ENCODE peak calls at places on chromosomes 5 and 9, in four cellular contexts. J is CD8-positive, alpha-beta T cell; H is mesendoderm; M is body of pancreas. O is an unnamed sample. For H3K4me1, the result is how much of the 10 kb centered on the place peaks cover.

GRCh38 chr5:123964916-123965315 is 452.9 kb downstream of the CSNK1G3 start:
- DNase-seq in J (no peak), H (no peak), M (no peak), O (no peak)

GRCh38 chr5:53874409-53874808 is 314.0 kb downstream of the NDUFS4 start:
- DNase-seq in J (no peak), H (peak), M (no peak), O (no peak)

GRCh38 chr9:125161284-125161918 is 18.1 kb upstream of the SCAI start:
- DNase-seq in J (no peak), H (no peak), M (no peak), O (no peak)

GRCh38 chr5:42360061-42360460 is 63.2 kb upstream of the GHR start:
- DNase-seq in J (no peak), H (no peak), M (no peak), O (no peak)

GRCh38 chr9:33223696-33224095 is 16.3 kb upstream of the SPINK4 start:
- DNase-seq in J (no peak), H (peak), M (no peak), O (no peak)

GRCh38 chr5:62043289-62044274 is 262.4 kb upstream of the KIF2A start:
- DNase-seq in J (no peak), H (peak), M (no peak), O (no peak)

GRCh38 chr5:43661102-43661501 is 58.1 kb downstream of the NNT start:
- DNase-seq in J (no peak), H (peak), M (peak), O (peak)

GRCh38 chr5:176803943-176804498 is 6.3 kb upstream of the UNC5A start:
- DNase-seq in J (no peak), H (peak), M (no peak), O (no peak)

GRCh38 chr5:10513501-10514442 is 50.1 kb upstream of the ANKRD33B start:
- DNase-seq in J (no peak), H (peak), M (no peak), O (no peak)

GRCh38 chr9:138049779-138050471 is 172.3 kb downstream of the CACNA1B start:
- DNase-seq in J (no peak), H (no peak), M (no peak), O (no peak)

GRCh38 chr9:105912157-105912867 is 218.0 kb downstream of the TMEM38B start:
- DNase-seq in J (no peak), H (no peak), M (no peak), O (no peak)

GRCh38 chr9:68870049-68870448 is 143.9 kb downstream of the PRKACG start:
- DNase-seq in J (no peak), H (no peak), M (no peak), O (no peak)

GRCh38 chr5:41526699-41527098 is 16.3 kb upstream of the PLCXD3 start:
- DNase-seq in J (no peak), H (peak), M (no peak), O (no peak)

GRCh38 chr9:33222031-33222430 is 17.9 kb upstream of the SPINK4 start:
- DNase-seq in J (no peak), H (no peak), M (no peak), O (no peak)

GRCh38 chr5:126615286-126615685 is 14.5 kb downstream of the PHAX start:
- DNase-seq in J (no peak), H (no peak), M (no peak), O (no peak)

GRCh38 chr9:76136986-76137385 is 246.5 kb downstream of the PCSK5 start:
- DNase-seq in J (no peak), H (peak), M (no peak), O (no peak)

GRCh38 chr5:180670586-180671359 is 21.4 kb upstream of the FLT4 start:
- DNase-seq in J (peak), H (peak), M (peak), O (peak)

GRCh38 chr9:95008151-95008771 is 281.8 kb downstream of the AOPEP start:
- DNase-seq in J (no peak), H (peak), M (no peak), O (peak)
- H3K4me1 ChIP-seq in J (under half), H (under half), M (under half), O (under half)

GRCh38 chr5:139664273-139664693 is 16.1 kb downstream of the CXXC5 start:
- DNase-seq in J (no peak), H (no peak), M (peak), O (no peak)

GRCh38 chr5:139664727-139665351 is 16.7 kb downstream of the CXXC5 start:
- DNase-seq in J (no peak), H (no peak), M (peak), O (peak)

GRCh38 chr5:139667001-139667729 is 19.0 kb downstream of the CXXC5 start:
- DNase-seq in J (no peak), H (no peak), M (no peak), O (no peak)

GRCh38 chr5:139666551-139666950 is 18.4 kb downstream of the CXXC5 start:
- DNase-seq in J (no peak), H (no peak), M (no peak), O (no peak)

GRCh38 chr5:139665626-139666025 is 17.5 kb downstream of the CXXC5 start:
- DNase-seq in J (no peak), H (no peak), M (no peak), O (no peak)
- H3K4me1 ChIP-seq in J (under half), H (under half), M (half or more), O (half or more)

GRCh38 chr5:73369283-73369682 is 79.3 kb downstream of the FOXD1 start:
- DNase-seq in J (no peak), H (no peak), M (no peak), O (no peak)

GRCh38 chr5:73365301-73365853 is 83.2 kb downstream of the FOXD1 start:
- DNase-seq in J (no peak), H (no peak), M (no peak), O (no peak)

GRCh38 chr5:73370076-73370475 is 78.5 kb downstream of the FOXD1 start:
- DNase-seq in J (no peak), H (no peak), M (no peak), O (no peak)

GRCh38 chr5:73365990-73366667 is 82.4 kb downstream of the FOXD1 start:
- DNase-seq in J (no peak), H (no peak), M (no peak), O (no peak)

GRCh38 chr5:73367650-73368049 is 80.9 kb downstream of the FOXD1 start:
- DNase-seq in J (no peak), H (no peak), M (no peak), O (no peak)
- H3K4me1 ChIP-seq in J (under half), H (under half), M (under half), O (under half)

GRCh38 chr9:128908372-128908771 is 12.4 kb upstream of the PHYHD1 start:
- DNase-seq in J (no peak), H (no peak), M (no peak), O (no peak)

GRCh38 chr9:128910906-128911305 is 9.9 kb upstream of the PHYHD1 start:
- DNase-seq in J (no peak), H (no peak), M (no peak), O (no peak)

GRCh38 chr9:128912270-128912853 is 8.4 kb upstream of the PHYHD1 start:
- DNase-seq in J (no peak), H (peak), M (no peak), O (no peak)

GRCh38 chr9:128911529-128912035 is 9.2 kb upstream of the PHYHD1 start:
- DNase-seq in J (no peak), H (peak), M (peak), O (peak)

GRCh38 chr9:128909859-128910258 is 10.9 kb upstream of the PHYHD1 start:
- DNase-seq in J (no peak), H (no peak), M (no peak), O (no peak)
- H3K4me1 ChIP-seq in J (half or more), H (under half), M (under half), O (under half)

DNA sequence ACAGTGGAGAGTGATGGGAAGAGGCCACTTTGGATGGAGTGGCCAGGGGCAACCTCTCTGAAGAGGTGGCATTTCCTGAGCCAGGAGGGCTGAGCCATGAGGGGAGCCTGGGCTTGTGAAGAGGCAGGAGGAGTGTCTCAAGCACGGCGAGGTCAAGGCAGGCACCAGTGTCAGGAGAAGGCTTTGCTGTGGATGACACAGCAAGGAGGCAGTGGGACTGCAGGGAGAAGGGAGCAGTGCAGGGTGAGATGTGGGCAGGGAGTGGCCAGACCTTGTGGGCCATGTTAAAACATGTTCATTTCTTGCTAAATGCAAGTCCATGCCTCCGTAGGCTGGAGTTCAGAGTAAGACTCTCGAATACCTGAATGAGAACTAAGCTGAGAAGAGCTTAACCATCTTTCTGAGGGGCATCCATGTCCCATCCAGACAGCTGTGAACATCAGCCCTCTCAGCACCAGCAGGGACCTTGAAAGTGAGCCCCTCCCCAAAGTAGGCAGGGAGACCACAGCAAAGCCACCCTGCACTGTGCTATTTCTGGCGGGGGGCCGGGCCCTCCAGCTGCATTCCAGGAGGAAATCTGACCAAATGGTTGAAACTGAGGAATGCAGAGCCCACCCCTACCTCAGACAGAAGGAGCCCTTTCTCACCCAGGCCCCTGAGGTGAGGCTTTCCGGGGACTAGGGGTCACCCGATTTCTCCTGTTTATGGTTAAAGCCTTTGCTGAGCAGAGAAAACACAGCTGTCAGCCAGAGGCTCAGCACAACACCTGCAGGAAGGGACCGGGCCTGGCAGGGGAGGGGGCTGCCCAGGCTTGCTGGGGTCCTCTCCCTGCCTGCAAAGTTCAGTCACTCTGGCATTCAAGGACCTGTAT is 16.1 kb upstream of the ARSI start:
- DNase-seq in J (no peak), H (peak), M (no peak), O (no peak)
- H3K4me1 ChIP-seq in J (under half), H (under half), M (under half), O (under half)

GRCh38 chr5:150173154-150173553 is 6.6 kb downstream of the CDX1 start:
- DNase-seq in J (no peak), H (no peak), M (no peak), O (no peak)
- H3K4me1 ChIP-seq in J (under half), H (under half), M (under half), O (under half)

DNA sequence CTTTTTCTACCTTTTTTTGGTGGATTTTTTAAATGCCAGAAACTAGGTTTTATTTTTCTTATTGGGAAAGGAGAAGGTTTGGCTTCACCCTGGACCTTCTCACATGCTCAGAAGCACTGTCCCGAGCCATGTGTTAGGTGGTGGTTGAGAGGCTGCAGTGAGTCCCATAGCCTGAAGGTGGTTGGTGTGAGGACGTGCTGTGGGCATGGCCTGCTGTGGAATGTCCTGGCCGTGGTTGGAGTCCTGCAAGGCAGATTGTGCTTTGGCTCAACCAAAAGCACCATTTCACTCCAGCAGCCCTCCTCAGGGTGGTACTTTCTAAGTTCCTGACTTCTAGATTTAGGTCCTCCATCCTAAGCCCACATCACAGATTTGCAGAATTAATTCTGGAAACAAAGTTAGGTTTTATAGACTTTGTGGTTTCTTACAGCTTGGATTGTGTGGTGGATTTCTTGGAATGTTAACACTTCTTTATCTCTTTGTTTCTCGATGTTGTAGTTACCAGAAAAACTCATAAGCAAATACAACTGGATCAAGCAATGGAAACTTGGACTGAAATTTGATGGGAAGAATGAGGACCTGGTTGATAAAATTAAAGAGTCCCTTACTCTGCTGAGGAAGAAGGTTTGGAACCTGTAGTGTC is 22.6 kb downstream of the OTULIN start:
- DNase-seq in J (no peak), H (peak), M (no peak), O (no peak)
- H3K4me1 ChIP-seq in J (under half), H (under half), M (under half), O (under half)

DNA sequence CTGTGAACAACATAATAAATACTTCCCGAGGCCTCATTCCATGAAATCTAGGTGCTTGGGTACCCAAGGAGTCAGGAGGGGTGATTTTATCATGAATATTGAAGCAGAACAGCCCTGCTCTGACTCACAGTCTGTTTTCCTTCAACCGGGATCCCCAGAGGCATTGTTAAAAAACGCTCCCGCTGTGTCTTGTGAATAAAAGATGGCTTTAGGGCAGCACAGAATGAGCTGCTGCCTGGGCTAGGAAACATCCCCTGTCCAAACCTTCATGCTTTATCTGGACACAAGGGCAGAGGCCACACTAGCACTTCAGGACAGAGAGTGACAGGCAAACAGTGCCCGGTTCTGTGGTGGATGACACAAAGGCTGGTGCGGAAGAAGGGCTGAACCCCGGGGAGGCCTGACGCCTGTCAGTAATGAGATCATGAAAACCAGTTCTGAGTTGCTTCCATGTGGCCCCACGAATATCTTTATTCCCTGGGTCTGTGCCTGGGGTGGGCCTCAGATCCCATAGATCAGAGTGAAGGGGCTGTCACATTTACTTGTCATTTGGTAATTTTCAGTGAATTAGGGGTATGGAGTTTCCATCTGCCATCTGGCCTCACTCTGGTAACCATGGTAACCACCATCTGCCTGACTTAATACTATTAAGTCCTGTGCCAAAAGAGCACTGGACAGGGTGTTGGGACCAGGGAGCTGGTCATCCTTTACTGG is 2.6 kb downstream of the IGFBPL1 start:
- DNase-seq in J (no peak), H (peak), M (no peak), O (peak)
- H3K4me1 ChIP-seq in J (under half), H (under half), M (under half), O (under half)

GRCh38 chr9:35909687-35910612 is 660 bp downstream of the SPAAR start:
- DNase-seq in J (no peak), H (peak), M (no peak), O (no peak)
- H3K4me1 ChIP-seq in J (half or more), H (under half), M (half or more), O (under half)

O was measured in BE2C.